ENCODE peak calls at places on chromosome 10, in five cellular contexts. I, B, M, T and V are unnamed samples.

GRCh38 chr10:75034131-75034512 is 77.3 kb upstream of the SAMD8 start:
- DNase-seq in I (no peak), B (no peak), M (no peak), T (no peak), V (no peak)

GRCh38 chr10:43688348-43688892 is 39.7 kb upstream of the ZNF32 start:
- DNase-seq in I (no peak), B (no peak), M (no peak), T (no peak), V (no peak)

GRCh38 chr10:29860159-29860558 is 199.2 kb downstream of the JCAD start:
- DNase-seq in I (no peak), B (no peak), M (no peak), T (no peak), V (peak)

GRCh38 chr10:123377883-123378282 is 223.7 kb downstream of the BUB3 start:
- DNase-seq in I (no peak), B (no peak), M (no peak), T (no peak), V (no peak)

GRCh38 chr10:110835841-110836240 is 35.9 kb upstream of the PDCD4 start:
- DNase-seq in I (no peak), B (no peak), M (no peak), T (no peak), V (no peak)

GRCh38 chr10:132388901-132389630 is 7.9 kb upstream of the PWWP2B start:
- DNase-seq in I (no peak), B (peak), M (peak), T (no peak), V (no peak)

GRCh38 chr10:10658157-10658556 is 359.5 kb upstream of the CELF2 start:
- DNase-seq in I (peak), B (no peak), M (no peak), T (no peak), V (no peak)

GRCh38 chr10:95133997-95134396 is 60.0 kb upstream of the ACSM6 start:
- DNase-seq in I (no peak), B (no peak), M (no peak), T (no peak), V (no peak)

GRCh38 chr10:90930070-90930837 is 9.4 kb upstream of the ANKRD1 start:
- DNase-seq in I (no peak), B (peak), M (peak), T (peak), V (no peak)

GRCh38 chr10:75355706-75356105 is 45.9 kb downstream of the ZNF503 start:
- DNase-seq in I (no peak), B (no peak), M (no peak), T (no peak), V (no peak)

GRCh38 chr10:24120651-24121050 is 88.3 kb upstream of the KIAA1217 start:
- DNase-seq in I (no peak), B (no peak), M (no peak), T (no peak), V (no peak)

GRCh38 chr10:1022413-1022812 is 3.2 kb downstream of the IDI2 start:
- DNase-seq in I (no peak), B (no peak), M (no peak), T (no peak), V (no peak)